ENCODE peak calls at places on chromosomes 3 and 15, in ten cellular contexts. V, W, M, T, C, X, I, A, U and H are unnamed samples.

GRCh38 chr15:99333981-99334380 is 82.7 kb downstream of the LRRC28 start:
- DNase-seq in M (no peak), V (no peak), C (no peak), X (no peak), U (no peak), I (no peak), W (no peak), A (no peak), T (no peak), H (no peak)

GRCh38 chr3:126957776-126958637 is 24.9 kb upstream of the PLXNA1 start:
- DNase-seq in V (no peak), I (no peak), U (no peak), T (peak; percentile 5), X (peak; percentile 68), W (no peak), A (no peak), M (no peak), C (no peak), H (peak; percentile 51)

GRCh38 chr3:153182491-153182890 is 20.5 kb downstream of the RAP2B start:
- DNase-seq in I (no peak), C (no peak), A (no peak), U (no peak), W (no peak), X (no peak), M (no peak), T (no peak), V (no peak), H (no peak)

GRCh38 chr3:113084777-113085176 is 94.0 kb downstream of the GTPBP8 start:
- DNase-seq in C (no peak), V (no peak), I (no peak), U (peak; percentile 31), A (no peak), M (no peak), W (no peak), T (peak; percentile 41), X (no peak), H (no peak)

GRCh38 chr3:188326968-188327367 is 173.0 kb downstream of the LPP start:
- DNase-seq in T (no peak), I (no peak), M (no peak), A (no peak), W (no peak), C (no peak), V (no peak), X (no peak), U (no peak), H (no peak)

GRCh38 chr15:74587924-74588323 is 27.7 kb upstream of the CLK3 start:
- DNase-seq in C (no peak), T (no peak), M (no peak), U (no peak), V (no peak), I (no peak), A (no peak), W (no peak), X (peak; percentile 13), H (no peak)

GRCh38 chr3:27642796-27643195 is 79.3 kb downstream of the EOMES start:
- DNase-seq in C (no peak), W (no peak), I (no peak), U (no peak), T (no peak), A (no peak), X (no peak), M (no peak), V (no peak), H (no peak)

GRCh38 chr3:43959498-43960447 is 269.0 kb downstream of the ABHD5 start:
- DNase-seq in T (no peak), I (no peak), M (no peak), C (no peak), W (no peak), X (no peak), U (no peak), V (no peak), A (no peak), H (no peak)

GRCh38 chr3:120113128-120114116 is 19.2 kb upstream of the GSK3B start:
- DNase-seq in C (no peak), T (no peak), U (peak; percentile 54), M (no peak), A (no peak), I (no peak), V (no peak), X (no peak), W (peak; percentile 31), H (no peak)

GRCh38 chr3:71436337-71436736 is 147.2 kb downstream of the FOXP1 start:
- DNase-seq in W (peak; percentile 42), I (no peak), C (no peak), M (no peak), X (no peak), U (no peak), A (no peak), T (no peak), V (no peak), H (no peak)

GRCh38 chr3:124887177-124887995 is at the start of gene ITGB5:
- DNase-seq in V (peak; percentile 12), C (peak; percentile 72), T (peak; percentile 90), A (no peak), W (peak; percentile 77), X (peak; percentile 86), I (peak; percentile 53), U (peak; percentile 83), M (peak; percentile 45), H (peak; percentile 92)

GRCh38 chr3:123312331-123313265 is 110.9 kb downstream of the SEC22A start:
- DNase-seq in V (no peak), C (no peak), X (peak; percentile 45), T (no peak), A (no peak), U (no peak), W (no peak), M (no peak), I (no peak), H (no peak)

GRCh38 chr3:190811775-190812480 is 50.6 kb downstream of the GMNC start:
- DNase-seq in X (no peak), I (peak; percentile 6), A (no peak), T (no peak), W (peak; percentile 56), M (peak; percentile 46), U (no peak), V (peak; percentile 14), C (no peak), H (no peak)

GRCh38 chr3:73603771-73604171 is 21.0 kb downstream of the PDZRN3 start:
- DNase-seq in A (no peak), I (no peak), C (no peak), M (no peak), U (no peak), W (no peak), T (no peak), X (no peak), V (no peak), H (no peak)

GRCh38 chr3:46693897-46694235 is 387 bp upstream of the ALS2CL start:
- DNase-seq in T (no peak), V (no peak), X (peak; percentile 87), W (no peak), A (no peak), I (no peak), U (no peak), C (no peak), M (no peak), H (peak; percentile 83)

GRCh38 chr3:196894557-196895295 is 27.0 kb downstream of the SENP5 start:
- DNase-seq in I (no peak), W (no peak), T (no peak), M (no peak), X (no peak), A (no peak), C (no peak), V (no peak), U (no peak), H (no peak)

GRCh38 chr3:71680588-71680987 is 44.6 kb downstream of the EIF4E3 start:
- DNase-seq in C (no peak), I (no peak), U (no peak), A (no peak), T (no peak), X (no peak), V (no peak), W (peak; percentile 15), M (no peak), H (no peak)

GRCh38 chr3:9400626-9401025 is 3.2 kb downstream of the SETD5 start:
- DNase-seq in I (no peak), M (no peak), C (no peak), W (no peak), U (no peak), A (no peak), T (no peak), X (no peak), V (no peak), H (no peak)

GRCh38 chr3:193061157-193061556 is 143.5 kb upstream of the MB21D2 start:
- DNase-seq in I (no peak), A (no peak), C (no peak), U (no peak), W (no peak), M (no peak), X (no peak), T (no peak), V (no peak), H (no peak)

GRCh38 chr15:66017009-66017408 is 147.7 kb downstream of the RAB11A start:
- DNase-seq in W (no peak), I (no peak), A (no peak), X (no peak), T (no peak), C (no peak), V (no peak), U (no peak), M (no peak), H (no peak)

GRCh38 chr3:11583638-11584046 is 60.1 kb downstream of the VGLL4 start:
- DNase-seq in V (no peak), U (no peak), I (no peak), A (no peak), T (no peak), M (no peak), C (no peak), W (no peak), X (no peak), H (no peak)

GRCh38 chr3:155296413-155296812 is 2.9 kb upstream of the STRIT1 start:
- DNase-seq in T (no peak), M (no peak), I (no peak), W (no peak), C (no peak), V (no peak), A (no peak), X (no peak), U (no peak), H (no peak)

GRCh38 chr15:60370804-60371700 is 26.7 kb downstream of the ANXA2 start:
- DNase-seq in T (peak; percentile 57), V (no peak), I (peak; percentile 89), W (peak; percentile 96), A (peak; percentile 46), U (peak; percentile 78), X (no peak), M (no peak), C (no peak), H (no peak)

GRCh38 chr3:171494457-171495109 is 34.4 kb upstream of the TNIK start:
- DNase-seq in M (no peak), C (no peak), I (no peak), V (no peak), X (no peak), A (no peak), W (no peak), U (no peak), T (no peak), H (no peak)

GRCh38 chr15:59896652-59897051 is 107.5 kb upstream of the FOXB1 start:
- DNase-seq in X (no peak), V (no peak), W (no peak), T (no peak), I (no peak), M (no peak), A (no peak), C (no peak), U (no peak), H (no peak)

GRCh38 chr3:2923390-2923789 is 186.8 kb downstream of the IL5RA start:
- DNase-seq in W (no peak), U (no peak), C (no peak), T (no peak), V (no peak), X (no peak), A (no peak), M (no peak), I (no peak), H (no peak)

GRCh38 chr3:61848885-61849284 is 287.5 kb downstream of the PTPRG start:
- DNase-seq in V (no peak), T (no peak), C (no peak), A (no peak), X (no peak), I (no peak), W (no peak), U (no peak), M (no peak), H (no peak)

GRCh38 chr3:169764164-169764452 is 752 bp downstream of the TERC start:
- DNase-seq in U (no peak), A (no peak), X (no peak), C (no peak), T (no peak), V (no peak), W (peak; percentile 54), I (no peak), M (no peak), H (no peak)